ENCODE peak calls at places on chromosomes 12 and 14, in ten cellular contexts. One of them, this sample, is unnamed.
A peak's percentile ranks its signal among the peaks of the same experiment; 100 is the strongest.

GRCh38 chr14:35949933-35950332 is 123.8 kb downstream of the BRMS1L start:
- DNase-seq in SIG-M5: no peak
- DNase-seq in GM12891: no peak
- DNase-seq in kidney glomerular epithelial cell: no peak
- DNase-seq in left cardiac atrium: no peak
- DNase-seq in ELR: no peak
- DNase-seq in stimulated activated naive B cell treated with anti-CD40 and anti-IgM and Interleukin-4, amounts not matched to agents 10 μg/mL and 1 μg/mL and 100 μg/mL, for 72 hours: no peak
- DNase-seq in stimulated activated effector memory CD8-positive, alpha-beta T cell treated with anti-CD3 and anti-CD28 coated beads, Interleukin-12 subunit alpha, Interleukin-12 subunit beta, amount 100 ng/mL, for 72 hours: no peak
- DNase-seq in T1000: no peak
- DNase-seq in breast epithelium: no peak
- DNase-seq in this sample: no peak

GRCh38 chr12:105467710-105468366 is 137.3 kb downstream of the C12orf75 start:
- DNase-seq in SIG-M5: no peak
- DNase-seq in GM12891: no peak
- DNase-seq in kidney glomerular epithelial cell: no peak
- DNase-seq in left cardiac atrium: peak; percentile 28
- DNase-seq in ELR: no peak
- DNase-seq in stimulated activated naive B cell treated with anti-CD40 and anti-IgM and Interleukin-4, amounts not matched to agents 10 μg/mL and 1 μg/mL and 100 μg/mL, for 72 hours: no peak
- DNase-seq in stimulated activated effector memory CD8-positive, alpha-beta T cell treated with anti-CD3 and anti-CD28 coated beads, Interleukin-12 subunit alpha, Interleukin-12 subunit beta, amount 100 ng/mL, for 72 hours: no peak
- DNase-seq in T1000: no peak
- DNase-seq in breast epithelium: no peak
- DNase-seq in this sample: no peak

GRCh38 chr14:59333668-59334067 is 131.5 kb downstream of the GPR135 start:
- DNase-seq in SIG-M5: no peak
- DNase-seq in GM12891: no peak
- DNase-seq in kidney glomerular epithelial cell: peak; percentile 66
- DNase-seq in left cardiac atrium: no peak
- DNase-seq in ELR: peak; percentile 55
- DNase-seq in stimulated activated naive B cell treated with anti-CD40 and anti-IgM and Interleukin-4, amounts not matched to agents 10 μg/mL and 1 μg/mL and 100 μg/mL, for 72 hours: no peak
- DNase-seq in stimulated activated effector memory CD8-positive, alpha-beta T cell treated with anti-CD3 and anti-CD28 coated beads, Interleukin-12 subunit alpha, Interleukin-12 subunit beta, amount 100 ng/mL, for 72 hours: no peak
- DNase-seq in T1000: no peak
- DNase-seq in breast epithelium: no peak
- DNase-seq in this sample: no peak

GRCh38 chr12:121581681-121582439 is 1.0 kb upstream of the KDM2B start:
- DNase-seq in SIG-M5: no peak
- DNase-seq in GM12891: no peak
- DNase-seq in kidney glomerular epithelial cell: no peak
- DNase-seq in left cardiac atrium: no peak
- DNase-seq in ELR: peak; percentile 58
- DNase-seq in stimulated activated naive B cell treated with anti-CD40 and anti-IgM and Interleukin-4, amounts not matched to agents 10 μg/mL and 1 μg/mL and 100 μg/mL, for 72 hours: no peak
- DNase-seq in stimulated activated effector memory CD8-positive, alpha-beta T cell treated with anti-CD3 and anti-CD28 coated beads, Interleukin-12 subunit alpha, Interleukin-12 subunit beta, amount 100 ng/mL, for 72 hours: no peak
- DNase-seq in T1000: no peak
- DNase-seq in breast epithelium: no peak
- DNase-seq in this sample: peak; percentile 18

GRCh38 chr14:28608438-28608837 is 158.1 kb upstream of the FOXG1 start:
- DNase-seq in SIG-M5: no peak
- DNase-seq in GM12891: no peak
- DNase-seq in kidney glomerular epithelial cell: no peak
- DNase-seq in left cardiac atrium: no peak
- DNase-seq in ELR: no peak
- DNase-seq in stimulated activated naive B cell treated with anti-CD40 and anti-IgM and Interleukin-4, amounts not matched to agents 10 μg/mL and 1 μg/mL and 100 μg/mL, for 72 hours: no peak
- DNase-seq in stimulated activated effector memory CD8-positive, alpha-beta T cell treated with anti-CD3 and anti-CD28 coated beads, Interleukin-12 subunit alpha, Interleukin-12 subunit beta, amount 100 ng/mL, for 72 hours: no peak
- DNase-seq in T1000: no peak
- DNase-seq in breast epithelium: no peak
- DNase-seq in this sample: no peak

GRCh38 chr12:50558970-50559369 is 54.2 kb downstream of the DIP2B start:
- DNase-seq in SIG-M5: no peak
- DNase-seq in GM12891: no peak
- DNase-seq in kidney glomerular epithelial cell: no peak
- DNase-seq in left cardiac atrium: no peak
- DNase-seq in ELR: no peak
- DNase-seq in stimulated activated naive B cell treated with anti-CD40 and anti-IgM and Interleukin-4, amounts not matched to agents 10 μg/mL and 1 μg/mL and 100 μg/mL, for 72 hours: no peak
- DNase-seq in stimulated activated effector memory CD8-positive, alpha-beta T cell treated with anti-CD3 and anti-CD28 coated beads, Interleukin-12 subunit alpha, Interleukin-12 subunit beta, amount 100 ng/mL, for 72 hours: no peak
- DNase-seq in T1000: no peak
- DNase-seq in breast epithelium: no peak
- DNase-seq in this sample: no peak

GRCh38 chr12:54159140-54159539 is 29.6 kb downstream of the SMUG1 start:
- DNase-seq in SIG-M5: no peak
- DNase-seq in GM12891: peak; percentile 54
- DNase-seq in kidney glomerular epithelial cell: peak; percentile 9
- DNase-seq in left cardiac atrium: no peak
- DNase-seq in ELR: peak; percentile 15
- DNase-seq in stimulated activated naive B cell treated with anti-CD40 and anti-IgM and Interleukin-4, amounts not matched to agents 10 μg/mL and 1 μg/mL and 100 μg/mL, for 72 hours: peak; percentile 4
- DNase-seq in stimulated activated effector memory CD8-positive, alpha-beta T cell treated with anti-CD3 and anti-CD28 coated beads, Interleukin-12 subunit alpha, Interleukin-12 subunit beta, amount 100 ng/mL, for 72 hours: peak; percentile 52
- DNase-seq in T1000: no peak
- DNase-seq in breast epithelium: no peak
- DNase-seq in this sample: no peak

GRCh38 chr12:52181757-52182156 is 10.1 kb downstream of the KRT80 start:
- DNase-seq in SIG-M5: no peak
- DNase-seq in GM12891: no peak
- DNase-seq in kidney glomerular epithelial cell: no peak
- DNase-seq in left cardiac atrium: no peak
- DNase-seq in ELR: peak; percentile 91
- DNase-seq in stimulated activated naive B cell treated with anti-CD40 and anti-IgM and Interleukin-4, amounts not matched to agents 10 μg/mL and 1 μg/mL and 100 μg/mL, for 72 hours: no peak
- DNase-seq in stimulated activated effector memory CD8-positive, alpha-beta T cell treated with anti-CD3 and anti-CD28 coated beads, Interleukin-12 subunit alpha, Interleukin-12 subunit beta, amount 100 ng/mL, for 72 hours: no peak
- DNase-seq in T1000: no peak
- DNase-seq in breast epithelium: no peak
- DNase-seq in this sample: no peak

GRCh38 chr12:101642115-101643067 is 47.6 kb downstream of the MYBPC1 start:
- DNase-seq in SIG-M5: no peak
- DNase-seq in GM12891: no peak
- DNase-seq in kidney glomerular epithelial cell: no peak
- DNase-seq in left cardiac atrium: no peak
- DNase-seq in ELR: no peak
- DNase-seq in stimulated activated naive B cell treated with anti-CD40 and anti-IgM and Interleukin-4, amounts not matched to agents 10 μg/mL and 1 μg/mL and 100 μg/mL, for 72 hours: no peak
- DNase-seq in stimulated activated effector memory CD8-positive, alpha-beta T cell treated with anti-CD3 and anti-CD28 coated beads, Interleukin-12 subunit alpha, Interleukin-12 subunit beta, amount 100 ng/mL, for 72 hours: no peak
- DNase-seq in T1000: no peak
- DNase-seq in breast epithelium: no peak
- DNase-seq in this sample: no peak